ENCODE peak calls at places on chromosome 17, in six cellular contexts. One of them, this sample, is unnamed.

GRCh38 chr17:77304051-77304745 is 163.4 kb downstream of the SEC14L1 start:
- DNase-seq in skeletal muscle cell: no peak
- DNase-seq in stimulated activated CD8-positive, alpha-beta memory T cell treated with anti-CD3 and anti-CD28 coated beads, Interleukin-4, amount 100 ng/mL, for 24 hours: no peak
- DNase-seq in iPS DF 6.9: no peak
- DNase-seq in NCI-H1105: no peak
- DNase-seq in NCI-H1092: no peak
- DNase-seq in this sample: no peak

GRCh38 chr17:4161560-4162221 is 18.7 kb downstream of the CYB5D2 start:
- DNase-seq in NCI-H1092: no peak
- DNase-seq in NCI-H1105: no peak
- DNase-seq in iPS DF 6.9: no peak
- DNase-seq in stimulated activated CD8-positive, alpha-beta memory T cell treated with anti-CD3 and anti-CD28 coated beads, Interleukin-4, amount 100 ng/mL, for 24 hours: no peak
- DNase-seq in skeletal muscle cell: no peak
- DNase-seq in this sample: no peak

GRCh38 chr17:18240449-18240848 is 15.0 kb downstream of the LLGL1 start:
- DNase-seq in stimulated activated CD8-positive, alpha-beta memory T cell treated with anti-CD3 and anti-CD28 coated beads, Interleukin-4, amount 100 ng/mL, for 24 hours: no peak
- DNase-seq in iPS DF 6.9: no peak
- DNase-seq in NCI-H1092: no peak
- DNase-seq in skeletal muscle cell: no peak
- DNase-seq in NCI-H1105: no peak
- DNase-seq in this sample: no peak

GRCh38 chr17:58082341-58082869 is 814 bp upstream of the DYNLL2 start:
- DNase-seq in NCI-H1105: no peak
- DNase-seq in stimulated activated CD8-positive, alpha-beta memory T cell treated with anti-CD3 and anti-CD28 coated beads, Interleukin-4, amount 100 ng/mL, for 24 hours: no peak
- DNase-seq in NCI-H1092: no peak
- DNase-seq in iPS DF 6.9: no peak
- DNase-seq in skeletal muscle cell: no peak
- DNase-seq in this sample: no peak

GRCh38 chr17:54172654-54173316 is 350.1 kb downstream of the KIF2B start:
- DNase-seq in NCI-H1105: no peak
- DNase-seq in skeletal muscle cell: no peak
- DNase-seq in iPS DF 6.9: peak
- DNase-seq in NCI-H1092: no peak
- DNase-seq in stimulated activated CD8-positive, alpha-beta memory T cell treated with anti-CD3 and anti-CD28 coated beads, Interleukin-4, amount 100 ng/mL, for 24 hours: no peak
- DNase-seq in this sample: no peak

GRCh38 chr17:19978206-19978802 is 676 bp upstream of the AKAP10 start:
- DNase-seq in iPS DF 6.9: no peak
- DNase-seq in stimulated activated CD8-positive, alpha-beta memory T cell treated with anti-CD3 and anti-CD28 coated beads, Interleukin-4, amount 100 ng/mL, for 24 hours: no peak
- DNase-seq in NCI-H1105: no peak
- DNase-seq in NCI-H1092: no peak
- DNase-seq in skeletal muscle cell: no peak
- DNase-seq in this sample: no peak

GRCh38 chr17:80820331-80820730 is 171.3 kb upstream of the CHMP6 start:
- DNase-seq in NCI-H1105: no peak
- DNase-seq in iPS DF 6.9: no peak
- DNase-seq in skeletal muscle cell: no peak
- DNase-seq in NCI-H1092: no peak
- DNase-seq in stimulated activated CD8-positive, alpha-beta memory T cell treated with anti-CD3 and anti-CD28 coated beads, Interleukin-4, amount 100 ng/mL, for 24 hours: no peak
- DNase-seq in this sample: no peak

GRCh38 chr17:14296511-14296910 is 4.4 kb upstream of the HS3ST3B1 start:
- DNase-seq in stimulated activated CD8-positive, alpha-beta memory T cell treated with anti-CD3 and anti-CD28 coated beads, Interleukin-4, amount 100 ng/mL, for 24 hours: no peak
- DNase-seq in NCI-H1092: no peak
- DNase-seq in NCI-H1105: no peak
- DNase-seq in skeletal muscle cell: no peak
- DNase-seq in iPS DF 6.9: no peak
- DNase-seq in this sample: no peak

GRCh38 chr17:81200695-81201580 is 21.8 kb downstream of the CEP131 start:
- DNase-seq in NCI-H1092: no peak
- DNase-seq in skeletal muscle cell: peak
- DNase-seq in stimulated activated CD8-positive, alpha-beta memory T cell treated with anti-CD3 and anti-CD28 coated beads, Interleukin-4, amount 100 ng/mL, for 24 hours: no peak
- DNase-seq in iPS DF 6.9: no peak
- DNase-seq in NCI-H1105: no peak
- DNase-seq in this sample: peak

GRCh38 chr17:28471531-28472342 is 1.7 kb upstream of the SLC13A2 start:
- DNase-seq in skeletal muscle cell: no peak
- DNase-seq in iPS DF 6.9: no peak
- DNase-seq in NCI-H1092: no peak
- DNase-seq in stimulated activated CD8-positive, alpha-beta memory T cell treated with anti-CD3 and anti-CD28 coated beads, Interleukin-4, amount 100 ng/mL, for 24 hours: no peak
- DNase-seq in NCI-H1105: no peak
- DNase-seq in this sample: no peak

GRCh38 chr17:73705594-73705993 is 61.3 kb upstream of the SDK2 start:
- DNase-seq in NCI-H1092: peak
- DNase-seq in stimulated activated CD8-positive, alpha-beta memory T cell treated with anti-CD3 and anti-CD28 coated beads, Interleukin-4, amount 100 ng/mL, for 24 hours: no peak
- DNase-seq in NCI-H1105: no peak
- DNase-seq in iPS DF 6.9: no peak
- DNase-seq in skeletal muscle cell: no peak
- DNase-seq in this sample: peak

GRCh38 chr17:49549691-49550678 is 25.7 kb upstream of the NXPH3 start:
- DNase-seq in stimulated activated CD8-positive, alpha-beta memory T cell treated with anti-CD3 and anti-CD28 coated beads, Interleukin-4, amount 100 ng/mL, for 24 hours: no peak
- DNase-seq in NCI-H1092: no peak
- DNase-seq in skeletal muscle cell: no peak
- DNase-seq in iPS DF 6.9: no peak
- DNase-seq in NCI-H1105: no peak
- DNase-seq in this sample: no peak

GRCh38 chr17:82114872-82115271 is 16.8 kb upstream of the FASN start:
- DNase-seq in skeletal muscle cell: no peak
- DNase-seq in NCI-H1092: no peak
- DNase-seq in iPS DF 6.9: no peak
- DNase-seq in NCI-H1105: no peak
- DNase-seq in stimulated activated CD8-positive, alpha-beta memory T cell treated with anti-CD3 and anti-CD28 coated beads, Interleukin-4, amount 100 ng/mL, for 24 hours: no peak
- DNase-seq in this sample: no peak

GRCh38 chr17:63474174-63474913 is 2.5 kb upstream of the ACE start:
- DNase-seq in NCI-H1105: no peak
- DNase-seq in NCI-H1092: no peak
- DNase-seq in iPS DF 6.9: no peak
- DNase-seq in stimulated activated CD8-positive, alpha-beta memory T cell treated with anti-CD3 and anti-CD28 coated beads, Interleukin-4, amount 100 ng/mL, for 24 hours: no peak
- DNase-seq in skeletal muscle cell: no peak
- DNase-seq in this sample: no peak

GRCh38 chr17:63780928-63781327 is 7.0 kb downstream of the DDX42 start:
- DNase-seq in stimulated activated CD8-positive, alpha-beta memory T cell treated with anti-CD3 and anti-CD28 coated beads, Interleukin-4, amount 100 ng/mL, for 24 hours: no peak
- DNase-seq in NCI-H1105: no peak
- DNase-seq in iPS DF 6.9: no peak
- DNase-seq in NCI-H1092: no peak
- DNase-seq in skeletal muscle cell: no peak
- DNase-seq in this sample: no peak

GRCh38 chr17:1947743-1948516 is 77.2 kb downstream of the RTN4RL1 start:
- DNase-seq in stimulated activated CD8-positive, alpha-beta memory T cell treated with anti-CD3 and anti-CD28 coated beads, Interleukin-4, amount 100 ng/mL, for 24 hours: no peak
- DNase-seq in skeletal muscle cell: no peak
- DNase-seq in iPS DF 6.9: no peak
- DNase-seq in NCI-H1105: no peak
- DNase-seq in NCI-H1092: no peak
- DNase-seq in this sample: no peak

GRCh38 chr17:4134756-4135155 is 8.1 kb downstream of the ZZEF1 start:
- DNase-seq in NCI-H1092: no peak
- DNase-seq in stimulated activated CD8-positive, alpha-beta memory T cell treated with anti-CD3 and anti-CD28 coated beads, Interleukin-4, amount 100 ng/mL, for 24 hours: no peak
- DNase-seq in iPS DF 6.9: no peak
- DNase-seq in skeletal muscle cell: no peak
- DNase-seq in NCI-H1105: no peak
- DNase-seq in this sample: no peak

GRCh38 chr17:46964315-46965265 is 14.5 kb downstream of the RPRML start:
- DNase-seq in skeletal muscle cell: no peak
- DNase-seq in NCI-H1105: no peak
- DNase-seq in NCI-H1092: no peak
- DNase-seq in stimulated activated CD8-positive, alpha-beta memory T cell treated with anti-CD3 and anti-CD28 coated beads, Interleukin-4, amount 100 ng/mL, for 24 hours: no peak
- DNase-seq in iPS DF 6.9: no peak
- DNase-seq in this sample: no peak

GRCh38 chr17:74545456-74546230 is at the start of gene CD300C:
- DNase-seq in stimulated activated CD8-positive, alpha-beta memory T cell treated with anti-CD3 and anti-CD28 coated beads, Interleukin-4, amount 100 ng/mL, for 24 hours: no peak
- DNase-seq in NCI-H1105: no peak
- DNase-seq in NCI-H1092: no peak
- DNase-seq in skeletal muscle cell: no peak
- DNase-seq in iPS DF 6.9: no peak
- DNase-seq in this sample: no peak

GRCh38 chr17:49987681-49988441 is 7.2 kb downstream of the DLX3 start:
- DNase-seq in stimulated activated CD8-positive, alpha-beta memory T cell treated with anti-CD3 and anti-CD28 coated beads, Interleukin-4, amount 100 ng/mL, for 24 hours: no peak
- DNase-seq in NCI-H1092: peak
- DNase-seq in NCI-H1105: peak
- DNase-seq in iPS DF 6.9: no peak
- DNase-seq in skeletal muscle cell: no peak
- DNase-seq in this sample: no peak

GRCh38 chr17:76268991-76269981 is 4.1 kb downstream of the UBALD2 start:
- DNase-seq in iPS DF 6.9: no peak
- DNase-seq in skeletal muscle cell: no peak
- DNase-seq in stimulated activated CD8-positive, alpha-beta memory T cell treated with anti-CD3 and anti-CD28 coated beads, Interleukin-4, amount 100 ng/mL, for 24 hours: no peak
- DNase-seq in NCI-H1092: no peak
- DNase-seq in NCI-H1105: no peak
- DNase-seq in this sample: no peak

GRCh38 chr17:75915268-75915667 is 10.6 kb upstream of the MRPL38 start:
- DNase-seq in NCI-H1092: no peak
- DNase-seq in NCI-H1105: no peak
- DNase-seq in stimulated activated CD8-positive, alpha-beta memory T cell treated with anti-CD3 and anti-CD28 coated beads, Interleukin-4, amount 100 ng/mL, for 24 hours: no peak
- DNase-seq in iPS DF 6.9: no peak
- DNase-seq in skeletal muscle cell: no peak
- DNase-seq in this sample: no peak

GRCh38 chr17:82551779-82552457 is 32.4 kb downstream of the FOXK2 start:
- DNase-seq in NCI-H1105: peak
- DNase-seq in skeletal muscle cell: no peak
- DNase-seq in iPS DF 6.9: no peak
- DNase-seq in stimulated activated CD8-positive, alpha-beta memory T cell treated with anti-CD3 and anti-CD28 coated beads, Interleukin-4, amount 100 ng/mL, for 24 hours: peak
- DNase-seq in NCI-H1092: peak
- DNase-seq in this sample: no peak

GRCh38 chr17:69141802-69142472 is at the start of gene ABCA6:
- DNase-seq in stimulated activated CD8-positive, alpha-beta memory T cell treated with anti-CD3 and anti-CD28 coated beads, Interleukin-4, amount 100 ng/mL, for 24 hours: no peak
- DNase-seq in NCI-H1105: no peak
- DNase-seq in skeletal muscle cell: peak
- DNase-seq in iPS DF 6.9: no peak
- DNase-seq in NCI-H1092: no peak
- DNase-seq in this sample: peak

GRCh38 chr17:46979023-46979870 is at the start of gene RPRML:
- DNase-seq in stimulated activated CD8-positive, alpha-beta memory T cell treated with anti-CD3 and anti-CD28 coated beads, Interleukin-4, amount 100 ng/mL, for 24 hours: peak
- DNase-seq in NCI-H1092: peak
- DNase-seq in NCI-H1105: peak
- DNase-seq in iPS DF 6.9: no peak
- DNase-seq in skeletal muscle cell: no peak
- DNase-seq in this sample: no peak

GRCh38 chr17:28551421-28552186 is 820 bp downstream of the UNC119 start:
- DNase-seq in skeletal muscle cell: no peak
- DNase-seq in NCI-H1092: no peak
- DNase-seq in stimulated activated CD8-positive, alpha-beta memory T cell treated with anti-CD3 and anti-CD28 coated beads, Interleukin-4, amount 100 ng/mL, for 24 hours: no peak
- DNase-seq in NCI-H1105: no peak
- DNase-seq in iPS DF 6.9: no peak
- DNase-seq in this sample: no peak

GRCh38 chr17:12673788-12674187 is 8.1 kb downstream of the MYOCD start:
- DNase-seq in stimulated activated CD8-positive, alpha-beta memory T cell treated with anti-CD3 and anti-CD28 coated beads, Interleukin-4, amount 100 ng/mL, for 24 hours: no peak
- DNase-seq in NCI-H1105: no peak
- DNase-seq in NCI-H1092: no peak
- DNase-seq in skeletal muscle cell: no peak
- DNase-seq in iPS DF 6.9: no peak
- DNase-seq in this sample: no peak

GRCh38 chr17:13337171-13337570 is 264.6 kb downstream of the HS3ST3A1 start:
- DNase-seq in NCI-H1105: no peak
- DNase-seq in skeletal muscle cell: no peak
- DNase-seq in iPS DF 6.9: no peak
- DNase-seq in NCI-H1092: no peak
- DNase-seq in stimulated activated CD8-positive, alpha-beta memory T cell treated with anti-CD3 and anti-CD28 coated beads, Interleukin-4, amount 100 ng/mL, for 24 hours: no peak
- DNase-seq in this sample: no peak

GRCh38 chr17:21373034-21373433 is 3.1 kb upstream of the KCNJ12 start:
- DNase-seq in stimulated activated CD8-positive, alpha-beta memory T cell treated with anti-CD3 and anti-CD28 coated beads, Interleukin-4, amount 100 ng/mL, for 24 hours: no peak
- DNase-seq in NCI-H1105: no peak
- DNase-seq in skeletal muscle cell: peak
- DNase-seq in NCI-H1092: no peak
- DNase-seq in iPS DF 6.9: no peak
- DNase-seq in this sample: no peak

This sample was measured in BJ.